ENCODE peak calls at places on chromosome 14, in eight cellular contexts. One of them, this sample, is unnamed.

GRCh38 chr14:32049361-32050103 is 27.6 kb upstream of the ARHGAP5 start:
- DNase-seq in omental fat pad: no peak
- DNase-seq in upper lobe of right lung: no peak
- DNase-seq in HFFc6: no peak
- DNase-seq in K562: no peak
- DNase-seq in Peyer's patch: no peak
- DNase-seq in GM20000: no peak
- DNase-seq in uterus: no peak
- DNase-seq in this sample: no peak

GRCh38 chr14:69611264-69612013 is at the start of gene SUSD6:
- DNase-seq in omental fat pad: peak; percentile 64
- DNase-seq in upper lobe of right lung: peak; percentile 96
- DNase-seq in HFFc6: peak; percentile 77
- DNase-seq in K562: peak; percentile 89
- DNase-seq in Peyer's patch: peak; percentile 96
- DNase-seq in GM20000: peak; percentile 96
- DNase-seq in uterus: peak; percentile 90
- DNase-seq in this sample: peak; percentile 88

GRCh38 chr14:95668235-95668772 is 17.9 kb upstream of the TCL1B start:
- DNase-seq in omental fat pad: no peak
- DNase-seq in upper lobe of right lung: no peak
- DNase-seq in HFFc6: no peak
- DNase-seq in K562: peak; percentile 8
- DNase-seq in Peyer's patch: no peak
- DNase-seq in GM20000: no peak
- DNase-seq in uterus: no peak
- DNase-seq in this sample: no peak

GRCh38 chr14:54253195-54253947 is 143.4 kb upstream of the CDKN3 start:
- DNase-seq in omental fat pad: no peak
- DNase-seq in upper lobe of right lung: no peak
- DNase-seq in HFFc6: peak; percentile 86
- DNase-seq in K562: no peak
- DNase-seq in Peyer's patch: no peak
- DNase-seq in GM20000: peak; percentile 14
- DNase-seq in uterus: no peak
- DNase-seq in this sample: no peak

GRCh38 chr14:101010835-101011234 is 107.3 kb upstream of the RTL1 start:
- DNase-seq in omental fat pad: no peak
- DNase-seq in upper lobe of right lung: no peak
- DNase-seq in HFFc6: no peak
- DNase-seq in K562: no peak
- DNase-seq in Peyer's patch: no peak
- DNase-seq in GM20000: no peak
- DNase-seq in uterus: no peak
- DNase-seq in this sample: no peak

GRCh38 chr14:61126083-61126962 is 145.3 kb downstream of the SLC38A6 start:
- DNase-seq in omental fat pad: no peak
- DNase-seq in upper lobe of right lung: no peak
- DNase-seq in HFFc6: no peak
- DNase-seq in K562: no peak
- DNase-seq in Peyer's patch: no peak
- DNase-seq in GM20000: no peak
- DNase-seq in uterus: peak; percentile 42
- DNase-seq in this sample: no peak

GRCh38 chr14:101737414-101738367 is 23.8 kb upstream of the PPP2R5C start:
- DNase-seq in omental fat pad: no peak
- DNase-seq in upper lobe of right lung: no peak
- DNase-seq in HFFc6: no peak
- DNase-seq in K562: no peak
- DNase-seq in Peyer's patch: no peak
- DNase-seq in GM20000: peak; percentile 23
- DNase-seq in uterus: no peak
- DNase-seq in this sample: no peak

GRCh38 chr14:93281937-93282336 is 50.9 kb downstream of the BTBD7 start:
- DNase-seq in omental fat pad: no peak
- DNase-seq in upper lobe of right lung: no peak
- DNase-seq in HFFc6: peak; percentile 6
- DNase-seq in K562: no peak
- DNase-seq in Peyer's patch: no peak
- DNase-seq in GM20000: no peak
- DNase-seq in uterus: no peak
- DNase-seq in this sample: no peak

GRCh38 chr14:77301103-77301502 is 19.6 kb downstream of the POMT2 start:
- DNase-seq in omental fat pad: no peak
- DNase-seq in upper lobe of right lung: no peak
- DNase-seq in HFFc6: peak; percentile 68
- DNase-seq in K562: peak; percentile 78
- DNase-seq in Peyer's patch: peak; percentile 82
- DNase-seq in GM20000: peak; percentile 62
- DNase-seq in uterus: peak; percentile 75
- DNase-seq in this sample: peak; percentile 83

GRCh38 chr14:54642950-54643695 is 76.2 kb downstream of the SAMD4A start:
- DNase-seq in omental fat pad: no peak
- DNase-seq in upper lobe of right lung: no peak
- DNase-seq in HFFc6: no peak
- DNase-seq in K562: peak; percentile 27
- DNase-seq in Peyer's patch: no peak
- DNase-seq in GM20000: peak; percentile 29
- DNase-seq in uterus: no peak
- DNase-seq in this sample: no peak

GRCh38 chr14:104383931-104384775 is 195.4 kb upstream of the C14orf180 start:
- DNase-seq in omental fat pad: no peak
- DNase-seq in upper lobe of right lung: peak; percentile 61
- DNase-seq in HFFc6: no peak
- DNase-seq in K562: no peak
- DNase-seq in Peyer's patch: no peak
- DNase-seq in GM20000: no peak
- DNase-seq in uterus: no peak
- DNase-seq in this sample: no peak

GRCh38 chr14:36068777-36069534 is 107.6 kb downstream of the PTCSC3 start:
- DNase-seq in omental fat pad: no peak
- DNase-seq in upper lobe of right lung: no peak
- DNase-seq in HFFc6: peak; percentile 21
- DNase-seq in K562: no peak
- DNase-seq in Peyer's patch: no peak
- DNase-seq in GM20000: no peak
- DNase-seq in uterus: no peak
- DNase-seq in this sample: no peak

GRCh38 chr14:44700694-44701093 is 193.6 kb upstream of the FSCB start:
- DNase-seq in omental fat pad: no peak
- DNase-seq in upper lobe of right lung: no peak
- DNase-seq in HFFc6: no peak
- DNase-seq in K562: no peak
- DNase-seq in Peyer's patch: no peak
- DNase-seq in GM20000: no peak
- DNase-seq in uterus: no peak
- DNase-seq in this sample: no peak

DNA sequence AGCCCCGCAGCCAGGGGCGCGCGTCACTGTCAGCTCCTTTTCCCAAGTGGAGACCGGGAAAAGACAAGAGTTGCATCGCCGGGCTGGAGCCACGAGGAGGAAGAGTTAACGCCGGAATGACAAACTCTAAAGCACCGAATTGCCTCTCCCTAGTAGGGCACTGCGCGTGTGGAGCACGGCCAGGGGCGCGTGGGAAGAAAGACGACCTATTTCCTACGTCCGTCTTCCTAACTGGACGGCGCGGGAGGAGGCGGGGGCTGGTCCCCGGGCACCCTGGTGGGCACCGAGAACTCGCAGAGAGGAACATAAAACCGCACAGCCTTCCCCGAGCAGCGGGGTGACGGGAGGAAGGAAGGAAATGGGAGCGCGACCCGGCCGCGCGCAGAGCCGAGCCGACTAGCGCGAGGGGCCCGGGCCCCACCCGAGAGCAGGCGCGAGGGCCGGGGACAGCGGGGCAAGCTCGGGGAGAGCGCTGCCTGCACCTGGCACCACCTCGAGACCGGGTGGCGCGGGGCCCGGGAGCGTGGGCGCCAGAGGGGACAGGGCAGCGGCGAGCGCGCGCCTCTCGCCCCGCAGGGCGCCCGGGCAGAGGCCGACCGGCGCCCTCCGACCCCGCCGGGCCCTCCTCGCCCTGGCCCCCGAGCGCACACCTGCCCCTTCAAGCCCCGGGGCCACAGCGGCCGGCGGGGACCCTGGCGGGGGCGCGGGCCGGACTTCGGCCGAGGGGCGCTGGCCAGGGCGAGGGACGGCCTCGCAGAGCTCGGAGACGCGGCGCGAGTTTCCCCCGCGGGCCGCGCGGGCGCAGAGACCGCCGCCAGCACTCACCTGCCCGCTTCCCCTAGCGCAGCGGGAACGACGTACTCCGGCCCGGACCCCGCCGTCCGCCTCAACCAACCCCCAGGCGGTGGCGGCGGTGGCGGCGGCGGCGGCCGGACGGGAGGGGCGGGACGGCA is 480 bp downstream of the SETD3 start:
- DNase-seq in omental fat pad: peak; percentile 46
- DNase-seq in upper lobe of right lung: peak; percentile 91
- DNase-seq in HFFc6: peak; percentile 63
- DNase-seq in K562: peak; percentile 36
- DNase-seq in Peyer's patch: peak; percentile 70
- DNase-seq in GM20000: peak; percentile 43
- DNase-seq in uterus: peak; percentile 52
- DNase-seq in this sample: peak; percentile 58
- TF ChIP-seq CTCF in omental fat pad: no peak
- TF ChIP-seq CTCF in upper lobe of right lung: no peak
- TF ChIP-seq CTCF in HFFc6: peak; percentile 59
- TF ChIP-seq CTCF in K562: no peak
- TF ChIP-seq CTCF in Peyer's patch: peak; percentile 33
- TF ChIP-seq CTCF in GM20000: no peak
- TF ChIP-seq CTCF in uterus: no peak
- TF ChIP-seq CTCF in this sample: no peak

DNA sequence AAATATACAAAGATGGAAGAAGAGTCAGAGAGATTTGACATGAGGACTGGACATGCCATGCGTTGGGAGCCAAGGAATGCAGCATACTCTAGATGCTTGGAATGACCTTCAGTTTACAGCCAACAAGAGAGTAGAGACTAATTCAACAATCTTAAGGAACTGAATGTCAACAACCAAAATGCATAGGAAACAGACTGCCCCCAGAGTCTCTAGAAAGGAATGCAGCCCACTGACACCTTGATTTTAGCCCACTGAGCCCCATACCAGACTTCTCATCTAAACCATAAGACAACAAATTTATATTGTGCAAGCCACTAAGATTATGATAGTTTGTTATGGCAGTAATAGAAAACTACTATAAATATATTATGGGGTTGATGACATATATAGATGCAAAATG is 611.2 kb downstream of the RPS29 start:
- DNase-seq in omental fat pad: no peak
- DNase-seq in upper lobe of right lung: no peak
- DNase-seq in HFFc6: no peak
- DNase-seq in K562: no peak
- DNase-seq in Peyer's patch: no peak
- DNase-seq in GM20000: no peak
- DNase-seq in uterus: no peak
- DNase-seq in this sample: no peak
- TF ChIP-seq CTCF in omental fat pad: no peak
- TF ChIP-seq CTCF in upper lobe of right lung: no peak
- TF ChIP-seq CTCF in HFFc6: no peak
- TF ChIP-seq CTCF in K562: no peak
- TF ChIP-seq CTCF in Peyer's patch: no peak
- TF ChIP-seq CTCF in GM20000: no peak
- TF ChIP-seq CTCF in uterus: no peak
- TF ChIP-seq CTCF in this sample: no peak

DNA sequence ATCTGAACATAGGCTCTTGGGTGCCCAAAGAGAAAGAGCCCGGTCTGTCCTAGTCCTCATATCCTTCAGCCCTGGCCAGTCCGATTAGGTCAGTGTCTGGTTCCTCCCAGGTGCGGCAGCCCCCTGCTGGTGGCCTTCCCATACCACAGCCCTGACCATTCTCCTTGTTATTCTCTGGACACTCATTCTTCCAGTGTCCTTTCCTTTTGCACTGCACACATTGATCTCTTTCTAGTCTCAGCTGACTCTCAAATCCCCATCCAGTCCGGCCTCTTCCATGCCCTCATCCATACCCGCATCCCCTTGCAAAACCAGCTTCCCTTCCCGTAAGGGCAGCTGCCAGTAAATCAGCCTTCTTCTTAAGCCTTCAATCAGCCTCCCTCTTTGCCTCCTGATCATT is 1316.3 kb downstream of the TMEM121 start:
- DNase-seq in omental fat pad: no peak
- DNase-seq in upper lobe of right lung: no peak
- DNase-seq in HFFc6: no peak
- DNase-seq in K562: peak; percentile 14
- DNase-seq in Peyer's patch: peak; percentile 57
- DNase-seq in GM20000: no peak
- DNase-seq in uterus: no peak
- DNase-seq in this sample: no peak
- TF ChIP-seq CTCF in omental fat pad: no peak
- TF ChIP-seq CTCF in upper lobe of right lung: peak; percentile 36
- TF ChIP-seq CTCF in HFFc6: peak; percentile 53
- TF ChIP-seq CTCF in K562: peak; percentile 58
- TF ChIP-seq CTCF in Peyer's patch: peak; percentile 46
- TF ChIP-seq CTCF in GM20000: peak; percentile 32
- TF ChIP-seq CTCF in uterus: peak; percentile 13
- TF ChIP-seq CTCF in this sample: no peak

GRCh38 chr14:65718629-65719028 is 306.1 kb downstream of the FUT8 start:
- DNase-seq in omental fat pad: no peak
- DNase-seq in upper lobe of right lung: no peak
- DNase-seq in HFFc6: no peak
- DNase-seq in K562: no peak
- DNase-seq in Peyer's patch: no peak
- DNase-seq in GM20000: no peak
- DNase-seq in uterus: no peak
- DNase-seq in this sample: no peak

GRCh38 chr14:65720171-65720570 is 307.6 kb downstream of the FUT8 start:
- DNase-seq in omental fat pad: no peak
- DNase-seq in upper lobe of right lung: no peak
- DNase-seq in HFFc6: no peak
- DNase-seq in K562: no peak
- DNase-seq in Peyer's patch: no peak
- DNase-seq in GM20000: no peak
- DNase-seq in uterus: no peak
- DNase-seq in this sample: no peak

GRCh38 chr14:65720743-65721142 is 308.2 kb downstream of the FUT8 start:
- DNase-seq in omental fat pad: no peak
- DNase-seq in upper lobe of right lung: no peak
- DNase-seq in HFFc6: no peak
- DNase-seq in K562: no peak
- DNase-seq in Peyer's patch: no peak
- DNase-seq in GM20000: no peak
- DNase-seq in uterus: no peak
- DNase-seq in this sample: no peak

GRCh38 chr14:65728604-65729003 is 316.1 kb downstream of the FUT8 start:
- DNase-seq in omental fat pad: no peak
- DNase-seq in upper lobe of right lung: no peak
- DNase-seq in HFFc6: no peak
- DNase-seq in K562: no peak
- DNase-seq in Peyer's patch: no peak
- DNase-seq in GM20000: no peak
- DNase-seq in uterus: no peak
- DNase-seq in this sample: no peak

DNA sequence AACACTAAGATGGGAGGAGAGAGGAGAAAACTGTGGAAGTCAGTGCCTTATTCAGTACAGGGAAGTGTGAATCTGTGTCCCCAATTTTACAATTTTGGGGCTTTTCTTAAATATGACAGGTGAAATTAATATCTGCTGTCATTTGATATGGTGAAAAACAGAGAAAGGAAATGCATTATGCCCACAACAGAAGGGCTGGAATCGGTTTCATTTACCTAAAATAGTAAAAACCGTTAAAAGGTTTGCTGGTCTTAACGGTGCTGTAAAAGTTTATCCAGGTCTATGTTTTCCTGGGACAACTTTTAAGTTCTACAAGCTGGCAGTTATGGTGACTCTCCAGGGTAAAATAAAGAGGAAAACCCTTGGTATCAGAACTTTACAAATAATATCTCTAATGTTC is 310.8 kb downstream of the FUT8 start:
- DNase-seq in omental fat pad: no peak
- DNase-seq in upper lobe of right lung: no peak
- DNase-seq in HFFc6: no peak
- DNase-seq in K562: no peak
- DNase-seq in Peyer's patch: no peak
- DNase-seq in GM20000: no peak
- DNase-seq in uterus: no peak
- DNase-seq in this sample: no peak
- TF ChIP-seq CTCF in omental fat pad: no peak
- TF ChIP-seq CTCF in upper lobe of right lung: no peak
- TF ChIP-seq CTCF in HFFc6: no peak
- TF ChIP-seq CTCF in K562: no peak
- TF ChIP-seq CTCF in Peyer's patch: no peak
- TF ChIP-seq CTCF in GM20000: no peak
- TF ChIP-seq CTCF in uterus: no peak
- TF ChIP-seq CTCF in this sample: no peak

This sample was measured in endothelial cell.